ENCODE peak calls at places on chromosomes 16 and 17, in nine cellular contexts. One of them, this sample, is unnamed.

GRCh38 chr16:59886021-59886420 is 1151.9 kb upstream of the GOT2 start:
- DNase-seq in GM12865: no peak
- DNase-seq in GM23248: peak
- DNase-seq in neural crest cell: no peak
- DNase-seq in astrocyte of the cerebellum: peak
- DNase-seq in T-helper 9 cell: no peak
- DNase-seq in fibroblast of the aortic adventitia: peak
- DNase-seq in NB4: peak
- DNase-seq in HEK293T: no peak
- DNase-seq in this sample: no peak

GRCh38 chr16:69367980-69368379 is 16.4 kb upstream of the TMED6 start:
- DNase-seq in fibroblast of the aortic adventitia: no peak
- DNase-seq in neural crest cell: no peak
- DNase-seq in T-helper 9 cell: no peak
- DNase-seq in GM12865: no peak
- DNase-seq in GM23248: peak
- DNase-seq in HEK293T: no peak
- DNase-seq in astrocyte of the cerebellum: no peak
- DNase-seq in NB4: peak
- DNase-seq in this sample: no peak

GRCh38 chr17:64128787-64129514 is 993 bp downstream of the ERN1 start:
- DNase-seq in GM23248: peak
- DNase-seq in NB4: peak
- DNase-seq in fibroblast of the aortic adventitia: peak
- DNase-seq in HEK293T: peak
- DNase-seq in GM12865: peak
- DNase-seq in neural crest cell: no peak
- DNase-seq in T-helper 9 cell: no peak
- DNase-seq in astrocyte of the cerebellum: no peak
- DNase-seq in this sample: no peak

GRCh38 chr16:48392407-48392806 is 7.2 kb upstream of the SIAH1 start:
- DNase-seq in HEK293T: no peak
- DNase-seq in astrocyte of the cerebellum: no peak
- DNase-seq in fibroblast of the aortic adventitia: no peak
- DNase-seq in GM12865: no peak
- DNase-seq in T-helper 9 cell: no peak
- DNase-seq in NB4: no peak
- DNase-seq in neural crest cell: no peak
- DNase-seq in GM23248: no peak
- DNase-seq in this sample: no peak

GRCh38 chr17:8365143-8365542 is 11.4 kb downstream of the KRABD2 start:
- DNase-seq in T-helper 9 cell: no peak
- DNase-seq in GM12865: no peak
- DNase-seq in fibroblast of the aortic adventitia: peak
- DNase-seq in GM23248: peak
- DNase-seq in neural crest cell: no peak
- DNase-seq in HEK293T: no peak
- DNase-seq in astrocyte of the cerebellum: no peak
- DNase-seq in NB4: no peak
- DNase-seq in this sample: no peak

GRCh38 chr17:59853168-59853918 is 39.4 kb downstream of the TUBD1 start:
- DNase-seq in astrocyte of the cerebellum: no peak
- DNase-seq in GM23248: peak
- DNase-seq in NB4: peak
- DNase-seq in fibroblast of the aortic adventitia: peak
- DNase-seq in neural crest cell: peak
- DNase-seq in HEK293T: peak
- DNase-seq in GM12865: peak
- DNase-seq in T-helper 9 cell: no peak
- DNase-seq in this sample: peak

GRCh38 chr17:50107790-50108414 is 12.8 kb downstream of the PDK2 start:
- DNase-seq in GM23248: peak
- DNase-seq in GM12865: no peak
- DNase-seq in HEK293T: no peak
- DNase-seq in T-helper 9 cell: no peak
- DNase-seq in neural crest cell: no peak
- DNase-seq in fibroblast of the aortic adventitia: peak
- DNase-seq in NB4: no peak
- DNase-seq in astrocyte of the cerebellum: no peak
- DNase-seq in this sample: no peak

GRCh38 chr16:53893731-53894435 is 189.9 kb downstream of the FTO start:
- DNase-seq in GM12865: no peak
- DNase-seq in T-helper 9 cell: no peak
- DNase-seq in HEK293T: peak
- DNase-seq in neural crest cell: no peak
- DNase-seq in fibroblast of the aortic adventitia: peak
- DNase-seq in NB4: no peak
- DNase-seq in GM23248: peak
- DNase-seq in astrocyte of the cerebellum: peak
- DNase-seq in this sample: no peak

GRCh38 chr16:49578435-49579024 is 204.9 kb downstream of the C16orf78 start:
- DNase-seq in fibroblast of the aortic adventitia: no peak
- DNase-seq in T-helper 9 cell: no peak
- DNase-seq in astrocyte of the cerebellum: no peak
- DNase-seq in neural crest cell: no peak
- DNase-seq in HEK293T: no peak
- DNase-seq in NB4: no peak
- DNase-seq in GM12865: no peak
- DNase-seq in GM23248: no peak
- DNase-seq in this sample: no peak

GRCh38 chr17:6669479-6670212 is 18.1 kb downstream of the C17orf100 start:
- DNase-seq in HEK293T: no peak
- DNase-seq in GM12865: no peak
- DNase-seq in GM23248: no peak
- DNase-seq in T-helper 9 cell: no peak
- DNase-seq in fibroblast of the aortic adventitia: no peak
- DNase-seq in astrocyte of the cerebellum: no peak
- DNase-seq in neural crest cell: no peak
- DNase-seq in NB4: no peak
- DNase-seq in this sample: no peak

GRCh38 chr16:49816782-49817370 is 39.0 kb downstream of the ZNF423 start:
- DNase-seq in T-helper 9 cell: no peak
- DNase-seq in astrocyte of the cerebellum: no peak
- DNase-seq in HEK293T: no peak
- DNase-seq in fibroblast of the aortic adventitia: no peak
- DNase-seq in NB4: no peak
- DNase-seq in GM23248: no peak
- DNase-seq in neural crest cell: no peak
- DNase-seq in GM12865: no peak
- DNase-seq in this sample: no peak

GRCh38 chr16:8127096-8127495 is 463.2 kb downstream of the TMEM114 start:
- DNase-seq in fibroblast of the aortic adventitia: no peak
- DNase-seq in astrocyte of the cerebellum: no peak
- DNase-seq in GM23248: no peak
- DNase-seq in HEK293T: no peak
- DNase-seq in NB4: no peak
- DNase-seq in neural crest cell: no peak
- DNase-seq in T-helper 9 cell: no peak
- DNase-seq in GM12865: no peak
- DNase-seq in this sample: no peak

GRCh38 chr16:70430667-70431536 is 8.0 kb downstream of the ST3GAL2 start:
- DNase-seq in neural crest cell: no peak
- DNase-seq in GM12865: peak
- DNase-seq in fibroblast of the aortic adventitia: no peak
- DNase-seq in GM23248: peak
- DNase-seq in T-helper 9 cell: peak
- DNase-seq in HEK293T: no peak
- DNase-seq in astrocyte of the cerebellum: no peak
- DNase-seq in NB4: peak
- DNase-seq in this sample: peak

GRCh38 chr16:17289671-17290070 is 181.1 kb downstream of the XYLT1 start:
- DNase-seq in neural crest cell: no peak
- DNase-seq in HEK293T: no peak
- DNase-seq in GM12865: no peak
- DNase-seq in GM23248: peak
- DNase-seq in NB4: no peak
- DNase-seq in fibroblast of the aortic adventitia: no peak
- DNase-seq in astrocyte of the cerebellum: no peak
- DNase-seq in T-helper 9 cell: no peak
- DNase-seq in this sample: no peak

GRCh38 chr17:29565643-29566472 is 979 bp downstream of the ABHD15 start:
- DNase-seq in neural crest cell: no peak
- DNase-seq in HEK293T: no peak
- DNase-seq in GM23248: peak
- DNase-seq in fibroblast of the aortic adventitia: no peak
- DNase-seq in NB4: peak
- DNase-seq in GM12865: peak
- DNase-seq in T-helper 9 cell: peak
- DNase-seq in astrocyte of the cerebellum: no peak
- DNase-seq in this sample: peak

GRCh38 chr17:74830861-74831260 is 28.8 kb downstream of the GRIN2C start:
- DNase-seq in HEK293T: no peak
- DNase-seq in GM23248: no peak
- DNase-seq in neural crest cell: no peak
- DNase-seq in NB4: no peak
- DNase-seq in GM12865: no peak
- DNase-seq in T-helper 9 cell: no peak
- DNase-seq in astrocyte of the cerebellum: no peak
- DNase-seq in fibroblast of the aortic adventitia: no peak
- DNase-seq in this sample: no peak

GRCh38 chr17:7079581-7080444 is at the start of gene CLEC10A:
- DNase-seq in astrocyte of the cerebellum: no peak
- DNase-seq in fibroblast of the aortic adventitia: no peak
- DNase-seq in T-helper 9 cell: no peak
- DNase-seq in GM23248: no peak
- DNase-seq in GM12865: no peak
- DNase-seq in neural crest cell: no peak
- DNase-seq in NB4: peak
- DNase-seq in HEK293T: no peak
- DNase-seq in this sample: no peak

GRCh38 chr16:75471723-75472634 is 7.5 kb upstream of the TMEM170A start:
- DNase-seq in neural crest cell: peak
- DNase-seq in T-helper 9 cell: peak
- DNase-seq in GM23248: peak
- DNase-seq in astrocyte of the cerebellum: no peak
- DNase-seq in GM12865: peak
- DNase-seq in HEK293T: peak
- DNase-seq in NB4: peak
- DNase-seq in fibroblast of the aortic adventitia: peak
- DNase-seq in this sample: peak

GRCh38 chr16:66616169-66616568 is 11.7 kb downstream of the CMTM3 start:
- DNase-seq in HEK293T: no peak
- DNase-seq in neural crest cell: no peak
- DNase-seq in GM12865: no peak
- DNase-seq in astrocyte of the cerebellum: no peak
- DNase-seq in fibroblast of the aortic adventitia: no peak
- DNase-seq in T-helper 9 cell: no peak
- DNase-seq in NB4: no peak
- DNase-seq in GM23248: no peak
- DNase-seq in this sample: no peak

GRCh38 chr17:41835214-41835799 is 725 bp downstream of the NT5C3B start:
- DNase-seq in NB4: peak
- DNase-seq in GM23248: peak
- DNase-seq in fibroblast of the aortic adventitia: no peak
- DNase-seq in GM12865: peak
- DNase-seq in T-helper 9 cell: no peak
- DNase-seq in neural crest cell: no peak
- DNase-seq in HEK293T: no peak
- DNase-seq in astrocyte of the cerebellum: no peak
- DNase-seq in this sample: no peak

GRCh38 chr17:8867361-8867981 is at the start of gene PIK3R6:
- DNase-seq in T-helper 9 cell: no peak
- DNase-seq in GM12865: peak
- DNase-seq in GM23248: no peak
- DNase-seq in fibroblast of the aortic adventitia: no peak
- DNase-seq in neural crest cell: no peak
- DNase-seq in astrocyte of the cerebellum: no peak
- DNase-seq in HEK293T: no peak
- DNase-seq in NB4: no peak
- DNase-seq in this sample: no peak

GRCh38 chr17:57356153-57356721 is 99.9 kb downstream of the MSI2 start:
- DNase-seq in HEK293T: no peak
- DNase-seq in NB4: no peak
- DNase-seq in neural crest cell: no peak
- DNase-seq in GM23248: no peak
- DNase-seq in GM12865: peak
- DNase-seq in fibroblast of the aortic adventitia: no peak
- DNase-seq in astrocyte of the cerebellum: no peak
- DNase-seq in T-helper 9 cell: no peak
- DNase-seq in this sample: peak

GRCh38 chr17:1197781-1198490 is 18.2 kb upstream of the ABR start:
- DNase-seq in T-helper 9 cell: peak
- DNase-seq in NB4: peak
- DNase-seq in GM23248: peak
- DNase-seq in HEK293T: no peak
- DNase-seq in neural crest cell: no peak
- DNase-seq in GM12865: peak
- DNase-seq in astrocyte of the cerebellum: peak
- DNase-seq in fibroblast of the aortic adventitia: no peak
- DNase-seq in this sample: no peak

GRCh38 chr17:64005734-64006167 is 7.6 kb downstream of the PRR29 start:
- DNase-seq in GM12865: no peak
- DNase-seq in neural crest cell: no peak
- DNase-seq in fibroblast of the aortic adventitia: no peak
- DNase-seq in T-helper 9 cell: no peak
- DNase-seq in NB4: no peak
- DNase-seq in astrocyte of the cerebellum: no peak
- DNase-seq in GM23248: peak
- DNase-seq in HEK293T: no peak
- DNase-seq in this sample: no peak

GRCh38 chr16:88799569-88800276 is 3.9 kb upstream of the CDT1 start:
- DNase-seq in T-helper 9 cell: no peak
- DNase-seq in fibroblast of the aortic adventitia: no peak
- DNase-seq in neural crest cell: no peak
- DNase-seq in NB4: peak
- DNase-seq in GM12865: no peak
- DNase-seq in GM23248: no peak
- DNase-seq in HEK293T: no peak
- DNase-seq in astrocyte of the cerebellum: no peak
- DNase-seq in this sample: peak